ENCODE peak calls at places on chromosome 15, in six cellular contexts. G is hepatocyte, A is IMR-90, V is fibroblast of lung, E is GM23248, B is mammary epithelial cell. F is an unnamed sample.

GRCh38 chr15:26011916-26012315 is 148.8 kb upstream of the ATP10A start:
- DNase-seq in G (no peak), B (no peak), A (no peak), E (no peak), V (no peak), F (no peak)

GRCh38 chr15:72382146-72382545 is 6.3 kb upstream of the HEXA start:
- DNase-seq in B (no peak), G (no peak), E (peak), V (no peak), A (no peak), F (no peak)

GRCh38 chr15:91521996-91522395 is 331.5 kb upstream of the SLCO3A1 start:
- DNase-seq in B (peak), E (peak), V (peak), G (no peak), A (peak), F (peak)

GRCh38 chr15:37078000-37078399 is 22.3 kb downstream of the MEIS2 start:
- DNase-seq in E (no peak), A (no peak), B (no peak), G (no peak), V (no peak), F (no peak)

GRCh38 chr15:32105258-32106248 is 75.2 kb downstream of the CHRNA7 start:
- DNase-seq in B (no peak), V (no peak), E (no peak), G (no peak), A (no peak), F (no peak)

GRCh38 chr15:39188314-39188713 is 392.6 kb upstream of the THBS1 start:
- DNase-seq in A (no peak), G (no peak), E (no peak), V (no peak), B (no peak), F (peak)

GRCh38 chr15:67945951-67946700 is 106.3 kb upstream of the RNU6-1 start:
- DNase-seq in B (peak), V (no peak), G (peak), E (peak), A (peak), F (peak)

GRCh38 chr15:41241251-41241964 is 10.3 kb downstream of the CHP1 start:
- DNase-seq in V (no peak), B (no peak), E (no peak), A (no peak), G (peak), F (no peak)

GRCh38 chr15:96232335-96232734 is 98.2 kb upstream of the NR2F2 start:
- DNase-seq in V (no peak), E (no peak), B (peak), A (no peak), G (no peak), F (no peak)

GRCh38 chr15:37740623-37741141 is 193.8 kb upstream of the TMCO5A start:
- DNase-seq in V (no peak), B (no peak), E (no peak), A (no peak), G (no peak), F (no peak)

GRCh38 chr15:50953302-50953701 is 44.8 kb downstream of the AP4E1 start:
- DNase-seq in G (no peak), V (peak), B (peak), E (peak), A (peak), F (no peak)

GRCh38 chr15:44726568-44727461 is 9.5 kb upstream of the TRIM69 start:
- DNase-seq in G (peak), B (peak), E (peak), V (peak), A (peak), F (peak)

GRCh38 chr15:73052679-73053397 is 575 bp downstream of the NEO1 start:
- DNase-seq in E (peak), G (peak), V (peak), B (peak), A (peak), F (peak)

GRCh38 chr15:90845201-90845949 is 23.0 kb upstream of the FURIN start:
- DNase-seq in V (peak), E (peak), A (peak), B (peak), G (peak), F (peak)

GRCh38 chr15:75578206-75578947 is 738 bp downstream of the PTPN9 start:
- DNase-seq in V (peak), E (peak), A (no peak), G (peak), B (peak), F (no peak)

GRCh38 chr15:40790723-40791122 is 16.2 kb upstream of the ZFYVE19 start:
- DNase-seq in E (peak), B (peak), V (no peak), G (no peak), A (no peak), F (peak)

DNA sequence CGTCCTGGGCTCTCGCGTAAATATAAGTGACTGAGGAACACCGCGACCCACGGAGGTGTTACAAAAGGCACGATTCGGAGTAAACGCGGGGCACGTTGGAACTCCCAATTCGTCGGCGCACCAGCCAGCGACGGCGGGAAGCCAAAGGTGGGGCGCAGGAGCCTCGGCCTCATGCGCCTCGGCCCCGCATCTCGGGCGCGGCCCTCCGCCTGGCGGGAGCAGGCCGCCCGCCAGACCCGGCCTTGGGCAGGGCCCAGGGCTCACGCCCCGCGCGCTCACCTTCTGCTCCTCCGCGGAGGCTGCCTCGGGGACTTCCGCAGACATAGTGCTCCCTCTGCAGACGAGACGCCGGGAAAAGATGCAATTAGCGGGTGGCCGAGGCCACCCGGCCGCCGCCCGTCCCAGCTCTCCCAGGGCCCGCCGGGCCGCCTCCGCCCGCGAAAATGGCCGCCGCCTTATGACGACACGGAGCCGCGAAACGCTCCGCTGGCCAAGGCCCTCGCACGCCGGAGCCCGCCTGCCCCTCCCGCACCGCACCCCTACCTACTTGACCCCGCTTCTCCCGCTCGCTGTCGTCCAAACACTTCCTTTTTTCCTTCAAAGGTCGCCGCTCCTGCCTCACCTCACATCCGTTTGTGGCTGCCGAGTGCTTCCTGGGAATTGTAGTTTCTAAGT is at the start of gene ARPP19:
- DNase-seq in G (peak), A (peak), E (peak), V (peak), B (peak), F (peak)
- H2AFZ ChIP-seq in G (peak), A (peak), E (peak), V (peak), B (peak), F (peak)

DNA sequence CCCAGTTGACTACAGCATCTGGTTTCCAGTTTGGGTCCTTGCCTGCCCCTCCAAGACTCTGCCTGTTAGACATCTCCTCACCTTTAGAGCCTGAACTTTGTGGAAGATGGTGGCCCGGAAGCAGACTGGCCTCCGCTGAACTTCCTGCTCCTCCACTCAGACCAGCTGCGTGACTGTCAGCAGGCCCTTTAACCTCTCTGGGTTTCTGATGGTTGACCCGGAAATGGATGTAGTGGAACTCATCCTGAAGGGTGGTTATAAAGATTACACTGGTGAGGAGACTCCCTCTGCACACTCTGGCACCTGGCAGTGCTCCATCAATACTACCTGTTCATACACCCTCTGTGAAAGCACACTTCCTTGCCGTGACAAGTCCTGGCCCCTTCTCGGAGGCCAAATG is 151.9 kb upstream of the TLE3 start:
- DNase-seq in B (no peak), E (no peak), V (no peak), A (no peak), G (no peak), F (no peak)
- H3K4me2 ChIP-seq in B (no peak), E (no peak), V (no peak), A (no peak), G (no peak), F (no peak)

DNA sequence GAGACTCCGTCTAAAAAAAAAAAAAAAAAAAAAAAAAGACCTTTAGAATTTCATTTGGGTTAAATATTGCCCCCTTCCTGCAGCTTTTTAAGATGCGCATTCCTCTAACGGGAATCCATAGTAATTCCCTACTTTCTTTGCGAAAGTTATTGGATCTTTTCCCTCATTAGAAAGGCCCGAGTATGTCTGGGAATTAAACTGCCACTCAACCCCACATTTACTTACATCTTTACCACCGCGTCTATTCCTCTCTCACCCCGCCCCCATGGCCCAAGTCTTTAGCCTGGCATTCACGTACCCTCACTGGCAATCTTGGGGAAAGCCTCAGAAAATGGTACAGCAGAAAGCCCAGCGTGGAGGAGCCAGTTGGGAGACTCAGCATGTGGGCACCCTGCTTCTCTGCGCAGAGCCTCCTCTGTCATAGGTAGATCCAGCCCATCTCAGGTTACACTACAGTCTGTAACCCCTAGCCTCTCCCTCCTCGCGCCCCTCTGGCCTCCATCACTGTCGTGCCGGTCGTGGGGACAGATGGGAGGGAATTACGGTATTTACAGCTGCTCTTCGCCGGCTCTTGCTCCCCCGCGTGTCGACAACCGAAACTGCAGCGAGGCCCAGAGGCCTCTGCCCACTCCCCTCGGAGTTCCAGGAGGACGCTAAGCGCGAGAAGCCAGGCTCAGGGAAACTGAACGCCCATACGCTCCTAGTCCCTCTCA is 6.4 kb upstream of the ANKDD1A start:
- DNase-seq in G (peak), B (no peak), A (peak), E (peak), V (peak), F (peak)
- H3K4me3 ChIP-seq in G (no peak), B (no peak), A (peak), E (peak), V (peak), F (peak)

DNA sequence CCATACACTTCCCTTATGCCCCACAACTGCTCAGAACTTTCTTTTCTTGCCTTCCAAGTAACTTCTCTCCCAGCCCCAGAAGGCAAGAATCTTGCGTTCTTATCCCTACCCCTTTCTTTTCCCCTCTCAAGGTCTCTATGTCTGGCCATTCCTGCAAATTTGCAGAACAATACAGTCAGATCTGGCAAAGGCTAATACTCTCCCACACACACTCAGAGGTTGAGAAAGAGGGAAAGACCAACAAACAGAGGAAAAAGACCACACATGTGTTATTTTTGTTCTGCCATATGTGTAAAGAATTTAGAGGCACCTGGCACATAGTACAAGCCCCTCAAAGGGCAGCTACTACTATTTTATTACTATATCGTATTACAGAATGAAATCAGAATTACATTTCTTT is 25.7 kb downstream of the GJD2 start:
- DNase-seq in A (no peak), B (no peak), V (no peak), G (no peak), E (peak), F (no peak)
- H2AFZ ChIP-seq in A (no peak), B (no peak), V (no peak), G (no peak), E (no peak), F (no peak)

GRCh38 chr15:69358850-69359249 is 55.3 kb upstream of the KIF23 start:
- DNase-seq in V (no peak), G (no peak), B (no peak), A (no peak), E (no peak), F (no peak)
- H3K4me2 ChIP-seq in V (no peak), G (no peak), B (no peak), A (no peak), E (no peak), F (no peak)

DNA sequence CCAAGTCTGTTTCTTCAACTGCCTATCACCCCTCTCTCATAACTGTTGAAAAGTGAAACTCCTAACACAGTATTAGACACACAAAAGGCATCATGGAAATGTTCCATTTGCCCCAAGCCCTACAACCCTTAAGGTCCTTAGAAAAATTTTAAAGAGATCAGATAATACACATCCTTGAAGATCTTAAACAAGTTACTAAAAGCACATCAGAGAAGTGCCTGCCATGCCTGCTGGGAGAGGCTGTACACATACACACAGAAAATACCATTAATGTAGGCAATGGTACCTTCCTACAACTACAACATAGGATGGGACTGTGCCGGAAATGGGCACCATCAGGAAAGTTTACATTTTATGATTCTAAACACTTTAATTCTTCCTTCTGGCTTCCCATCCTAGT is 3.3 kb downstream of the ADAM10 start:
- DNase-seq in A (no peak), B (no peak), V (no peak), G (no peak), E (no peak), F (no peak)
- H3K4me3 ChIP-seq in A (peak), B (peak), V (peak), G (no peak), E (peak), F (no peak)